ENCODE peak calls at places on chromosomes 12 and 14, in ten cellular contexts. A is HCT116, X is AG09309, P is thoracic aorta, B is WTC11, N is GM13977, V is GM20000, Y is tibial artery, K is right lobe of liver, J is cardiac muscle cell. G is an unnamed sample.

GRCh38 chr14:50823051-50823762 is 7.8 kb downstream of the NIN start:
- DNase-seq in K (no peak), B (no peak), P (no peak), Y (no peak), V (no peak), X (no peak), A (no peak), J (no peak), N (no peak), G (no peak)

GRCh38 chr14:91897121-91897701 is 29.9 kb upstream of the TC2N start:
- DNase-seq in P (peak), N (no peak), V (no peak), B (no peak), Y (peak), K (peak), X (peak), A (no peak), J (no peak), G (no peak)

GRCh38 chr14:58789756-58790155 is 152.0 kb downstream of the DACT1 start:
- DNase-seq in X (no peak), V (no peak), Y (no peak), K (no peak), B (no peak), N (no peak), P (no peak), J (no peak), A (no peak), G (no peak)

GRCh38 chr14:80233489-80233888 is 22.2 kb upstream of the DIO2 start:
- DNase-seq in Y (no peak), K (no peak), P (no peak), B (no peak), N (no peak), J (peak), A (no peak), V (no peak), X (no peak), G (no peak)

GRCh38 chr14:52987042-52987441 is 36.2 kb upstream of the FERMT2 start:
- DNase-seq in A (no peak), P (no peak), J (no peak), K (no peak), B (no peak), X (no peak), N (no peak), Y (no peak), V (no peak), G (no peak)

GRCh38 chr14:85002846-85003245 is 527.1 kb upstream of the FLRT2 start:
- DNase-seq in P (no peak), J (no peak), N (no peak), B (no peak), X (no peak), Y (no peak), A (no peak), K (no peak), V (no peak), G (no peak)

GRCh38 chr14:90453401-90453951 is 56.6 kb downstream of the CALM1 start:
- DNase-seq in P (no peak), K (no peak), N (no peak), A (no peak), X (no peak), J (peak), Y (no peak), V (no peak), B (no peak), G (no peak)

GRCh38 chr14:55354500-55354899 is 57.1 kb downstream of the ATG14 start:
- DNase-seq in V (peak), N (peak), J (peak), B (peak), Y (peak), X (no peak), P (no peak), K (no peak), A (peak), G (no peak)

GRCh38 chr12:10590976-10591375 is 22.4 kb downstream of the MAGOHB start:
- DNase-seq in X (no peak), Y (no peak), B (no peak), P (no peak), N (no peak), J (no peak), K (no peak), A (no peak), V (no peak), G (no peak)

GRCh38 chr12:114812858-114813761 is 129.1 kb upstream of the TBX3 start:
- DNase-seq in J (no peak), A (no peak), Y (peak), B (no peak), V (no peak), P (no peak), K (no peak), N (no peak), X (no peak), G (no peak)

GRCh38 chr14:29926228-29926627 is 1.4 kb downstream of the PRKD1 start:
- DNase-seq in N (no peak), X (no peak), A (no peak), P (no peak), K (no peak), B (no peak), Y (no peak), J (peak), V (no peak), G (no peak)

GRCh38 chr12:12671850-12672660 is 23.9 kb downstream of the GPR19 start:
- DNase-seq in N (no peak), P (no peak), A (no peak), B (no peak), Y (no peak), X (no peak), V (no peak), J (no peak), K (no peak), G (no peak)

GRCh38 chr14:21874946-21875345 is 201.3 kb upstream of the OR4E1 start:
- DNase-seq in N (no peak), P (no peak), J (no peak), X (no peak), A (no peak), Y (no peak), K (no peak), V (no peak), B (no peak), G (no peak)

GRCh38 chr14:34030864-34031263 is 80.0 kb upstream of the EGLN3 start:
- DNase-seq in J (no peak), V (no peak), X (peak), K (no peak), A (no peak), P (no peak), N (no peak), Y (no peak), B (no peak), G (no peak)

GRCh38 chr14:60944206-60944605 is 36.7 kb downstream of the TRMT5 start:
- DNase-seq in Y (no peak), J (peak), P (no peak), K (no peak), B (no peak), V (no peak), A (no peak), N (no peak), X (no peak), G (no peak)

GRCh38 chr14:55580401-55581010 is 499 bp downstream of the KTN1 start:
- DNase-seq in Y (peak), P (no peak), V (peak), N (peak), X (no peak), K (peak), B (peak), J (peak), A (no peak), G (no peak)

GRCh38 chr14:62015945-62016344 is 253.7 kb downstream of the SNAPC1 start:
- DNase-seq in B (no peak), K (no peak), V (no peak), Y (no peak), J (no peak), N (peak), X (no peak), A (no peak), P (no peak), G (no peak)

GRCh38 chr14:96126783-96127271 is 77.8 kb upstream of the BDKRB2 start:
- DNase-seq in P (no peak), B (no peak), V (no peak), A (no peak), N (no peak), Y (no peak), J (no peak), X (no peak), K (no peak), G (no peak)

DNA sequence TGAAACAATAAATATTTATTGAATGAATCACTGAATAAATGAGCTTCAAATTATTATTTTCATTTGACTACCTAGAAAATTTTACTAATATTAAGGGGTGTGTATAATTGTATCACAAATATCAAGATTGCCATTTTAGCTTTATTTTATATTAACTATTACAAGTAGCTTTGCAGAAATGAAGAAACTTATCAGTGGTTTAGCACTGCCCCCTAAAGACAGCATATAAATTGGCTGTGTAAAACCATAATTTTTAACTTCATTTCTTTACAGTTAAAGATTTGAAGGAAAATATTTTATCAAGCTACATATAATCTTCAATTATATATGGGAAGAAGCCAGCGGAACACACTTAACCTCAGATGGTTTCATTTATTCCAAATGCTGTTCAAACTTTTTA is 11.4 kb downstream of the GARIN6 start:
- DNase-seq in X (no peak), N (no peak), B (no peak), V (no peak), Y (no peak), J (no peak), K (no peak), P (no peak), A (peak), G (no peak)
- TF ChIP-seq CTCF in X (peak), N (peak), B (no peak), V (no peak), Y (peak), J (no peak), K (no peak), P (no peak), A (peak), G (peak)

GRCh38 chr12:122966743-122967058 is 438 bp upstream of the ABCB9 start:
- DNase-seq in X (no peak), P (no peak), B (no peak), A (no peak), K (no peak), V (no peak), Y (no peak), N (no peak), J (no peak), G (no peak)
- TF ChIP-seq CTCF in X (no peak), P (no peak), B (no peak), A (no peak), K (no peak), V (no peak), Y (no peak), N (no peak), J (no peak), G (no peak)

GRCh38 chr14:78897443-78897842 is 727.3 kb downstream of the NRXN3 start:
- DNase-seq in B (no peak), K (no peak), P (no peak), V (no peak), Y (no peak), X (no peak), N (no peak), A (no peak), J (no peak), G (no peak)

GRCh38 chr14:78904094-78904493 is 733.9 kb downstream of the NRXN3 start:
- DNase-seq in N (no peak), X (no peak), K (no peak), P (no peak), Y (no peak), A (no peak), B (no peak), V (no peak), J (no peak), G (no peak)

DNA sequence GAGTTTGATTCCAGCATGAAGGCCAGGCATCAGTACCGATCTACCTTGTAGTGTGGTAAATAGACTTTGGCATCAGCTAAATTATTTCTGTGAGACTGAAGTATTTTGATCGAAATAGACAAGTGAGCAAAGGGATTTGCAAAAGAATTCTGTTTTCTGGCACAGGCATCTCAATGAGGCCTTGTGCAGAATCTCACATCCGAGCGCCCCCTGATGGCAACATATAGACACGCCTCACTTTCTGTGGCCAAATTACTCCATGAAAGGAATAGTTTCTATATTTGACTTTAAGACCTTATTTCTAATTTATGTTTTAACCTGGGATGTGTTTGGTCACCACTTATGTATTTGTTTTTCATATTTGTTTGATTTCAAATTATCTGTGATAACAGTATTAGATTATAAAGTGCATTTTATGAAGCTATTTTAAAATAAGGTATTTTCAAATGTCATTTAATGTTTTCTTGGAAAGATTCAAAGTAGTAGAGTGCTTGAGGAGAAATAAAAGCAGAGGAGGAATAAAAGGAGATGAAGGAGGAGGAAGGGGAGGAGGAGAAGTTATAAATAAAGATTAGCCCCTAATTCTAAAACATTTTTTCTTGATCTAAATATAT is 731.9 kb downstream of the NRXN3 start:
- DNase-seq in K (no peak), J (peak), Y (no peak), V (peak), B (peak), P (no peak), A (no peak), N (no peak), X (peak), G (no peak)
- TF ChIP-seq CTCF in K (peak), J (peak), Y (no peak), V (peak), B (peak), P (no peak), A (peak), N (peak), X (peak), G (peak)

GRCh38 chr12:93743999-93744689 is 67.0 kb downstream of the CRADD start:
- DNase-seq in P (no peak), V (no peak), A (no peak), N (no peak), Y (no peak), X (no peak), K (no peak), J (no peak), B (no peak), G (no peak)

GRCh38 chr12:93743229-93743998 is 66.2 kb downstream of the CRADD start:
- DNase-seq in N (no peak), B (no peak), K (no peak), Y (no peak), A (no peak), P (no peak), V (no peak), X (no peak), J (no peak), G (no peak)

GRCh38 chr12:93740721-93741120 is 63.5 kb downstream of the CRADD start:
- DNase-seq in J (no peak), Y (no peak), N (no peak), P (no peak), X (no peak), B (no peak), A (no peak), V (no peak), K (no peak), G (no peak)

GRCh38 chr12:93741741-93742085 is 64.5 kb downstream of the CRADD start:
- DNase-seq in N (peak), J (peak), A (no peak), V (peak), X (no peak), P (no peak), B (peak), Y (no peak), K (no peak), G (no peak)

GRCh38 chr12:93742086-93742934 is 65.1 kb downstream of the CRADD start:
- DNase-seq in K (peak), Y (peak), V (peak), B (peak), P (peak), N (peak), A (peak), X (no peak), J (peak), G (no peak)
- TF ChIP-seq CTCF in K (peak), Y (peak), V (peak), B (no peak), P (peak), N (peak), A (peak), X (peak), J (peak), G (peak)

GRCh38 chr12:110403146-110403974 is at the start of gene ANAPC7:
- DNase-seq in K (peak), A (peak), N (peak), P (peak), Y (peak), J (peak), V (peak), X (peak), B (peak), G (peak)
- TF ChIP-seq CTCF in K (no peak), A (no peak), N (no peak), P (peak), Y (no peak), J (peak), V (no peak), X (no peak), B (no peak), G (peak)

DNA sequence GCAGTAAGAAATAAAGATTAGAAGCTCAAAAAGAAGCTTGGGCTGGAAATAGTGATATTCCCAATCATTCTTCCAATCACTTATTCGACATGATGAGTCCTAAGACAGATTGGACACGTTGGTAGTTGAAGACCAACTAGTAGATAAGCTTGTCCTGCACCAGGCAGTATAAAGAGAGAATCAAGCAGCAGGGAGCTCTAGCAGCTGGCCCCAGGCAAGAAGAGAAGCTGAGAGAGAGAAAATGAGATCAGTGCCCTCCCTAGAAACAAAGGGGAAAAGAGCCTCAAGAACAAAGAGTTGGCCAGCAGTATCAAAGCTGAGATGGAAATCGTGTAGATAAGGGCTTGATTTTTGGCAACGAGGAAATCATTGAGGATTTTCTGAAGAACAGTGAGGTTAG is 20.6 kb downstream of the RASSF8 start:
- DNase-seq in X (no peak), B (no peak), A (no peak), K (no peak), P (no peak), J (no peak), N (no peak), V (no peak), Y (no peak), G (no peak)
- TF ChIP-seq CTCF in X (no peak), B (no peak), A (no peak), K (no peak), P (no peak), J (no peak), N (no peak), V (no peak), Y (no peak), G (no peak)

DNA sequence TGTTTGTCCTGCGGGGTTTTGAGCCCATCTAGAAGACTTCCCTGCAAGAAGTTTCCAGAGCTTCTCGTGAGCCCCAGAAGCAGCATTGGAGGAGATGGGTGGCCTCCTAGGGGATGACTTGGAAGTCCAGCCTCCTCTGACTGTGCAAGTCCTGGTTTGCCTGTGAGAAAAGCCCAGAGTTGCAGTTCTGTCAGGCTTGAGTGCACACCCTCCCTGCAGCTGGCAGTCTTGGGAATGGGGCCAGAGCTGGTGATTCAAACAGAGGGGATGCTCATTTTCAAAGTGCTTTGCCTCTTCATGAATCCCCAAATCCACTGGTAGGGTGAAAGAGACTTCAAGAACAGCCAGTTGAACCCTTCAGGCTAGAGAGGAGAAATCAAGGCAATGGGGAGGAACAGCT is 3.9 kb upstream of the PPP1R1A start:
- DNase-seq in J (no peak), A (no peak), V (no peak), P (no peak), X (no peak), B (no peak), Y (no peak), N (no peak), K (no peak), G (no peak)
- TF ChIP-seq CTCF in J (no peak), A (no peak), V (no peak), P (no peak), X (no peak), B (no peak), Y (no peak), N (no peak), K (no peak), G (no peak)